ENCODE peak calls at places on chromosomes 4 and X, in six cellular contexts. E is heart right ventricle, O is IMR-90, B is tibial artery, J is brain microvascular endothelial cell, M is HepG2. Q is an unnamed sample.

GRCh38 chr4:41881931-41882621 is 53.2 kb upstream of the TMEM33 start:
- DNase-seq in E (no peak), J (no peak), O (no peak), B (no peak), M (no peak), Q (no peak)

GRCh38 chr4:16819652-16820051 is 78.8 kb downstream of the LDB2 start:
- DNase-seq in J (no peak), M (no peak), E (no peak), B (no peak), O (no peak), Q (no peak)

GRCh38 chrX:10015711-10016515 is 48.8 kb downstream of the CLDN34 start:
- DNase-seq in J (no peak), M (no peak), B (peak; percentile 64), O (peak; percentile 35), E (peak; percentile 59), Q (no peak)

GRCh38 chrX:48474127-48474526 is 1.9 kb upstream of the FTSJ1 start:
- DNase-seq in B (no peak), M (no peak), J (no peak), E (no peak), O (no peak), Q (no peak)

GRCh38 chrX:130091976-130092522 is 18.2 kb downstream of the ELF4 start:
- DNase-seq in O (no peak), J (no peak), M (peak; percentile 66), B (no peak), E (peak; percentile 33), Q (no peak)

GRCh38 chr4:42048394-42048793 is 58.1 kb downstream of the SLC30A9 start:
- DNase-seq in M (no peak), O (peak; percentile 94), B (no peak), J (peak; percentile 54), E (no peak), Q (no peak)

GRCh38 chrX:149950681-149951080 is 12.4 kb upstream of the EOLA2 start:
- DNase-seq in M (peak; percentile 16), B (no peak), O (peak; percentile 67), J (peak; percentile 50), E (no peak), Q (no peak)

GRCh38 chr4:186798951-186799659 is 75.4 kb upstream of the FAT1 start:
- DNase-seq in J (no peak), O (no peak), B (no peak), E (no peak), M (no peak), Q (no peak)

GRCh38 chr4:48141048-48141447 is 7.0 kb upstream of the TXK start:
- DNase-seq in B (no peak), O (peak; percentile 56), E (no peak), M (peak; percentile 20), J (no peak), Q (no peak)

GRCh38 chr4:157143365-157143764 is 67.4 kb downstream of the GLRB start:
- DNase-seq in O (no peak), J (no peak), M (no peak), B (no peak), E (no peak), Q (no peak)

GRCh38 chr4:24988776-24989175 is 42.0 kb downstream of the LGI2 start:
- DNase-seq in O (peak; percentile 51), M (peak; percentile 13), J (peak; percentile 33), B (no peak), E (no peak), Q (no peak)

GRCh38 chrX:45743081-45743533 is 542.4 kb upstream of the DIPK2B start:
- DNase-seq in O (peak; percentile 75), J (peak; percentile 46), E (no peak), B (no peak), M (peak; percentile 12), Q (no peak)

GRCh38 chrX:109347618-109348017 is 134.3 kb downstream of the GUCY2F start:
- DNase-seq in B (no peak), J (peak; percentile 71), O (peak; percentile 17), E (no peak), M (no peak), Q (no peak)

GRCh38 chr4:27010334-27010940 is 149.8 kb downstream of the STIM2 start:
- DNase-seq in J (peak; percentile 67), M (peak; percentile 46), B (peak; percentile 73), O (peak; percentile 75), E (peak; percentile 50), Q (peak; percentile 32)

GRCh38 chrX:15436220-15436619 is 52.0 kb upstream of the VEGFD start:
- DNase-seq in E (no peak), O (peak; percentile 11), B (no peak), M (no peak), J (no peak), Q (no peak)

GRCh38 chrX:51641421-51642021 is 22.8 kb upstream of the CENPVL3 start:
- DNase-seq in O (peak; percentile 60), J (peak; percentile 32), B (no peak), E (no peak), M (peak; percentile 12), Q (no peak)

GRCh38 chr4:24850669-24851068 is 55.3 kb downstream of the SOD3 start:
- DNase-seq in M (no peak), E (no peak), J (peak; percentile 87), B (peak; percentile 81), O (peak; percentile 94), Q (no peak)

GRCh38 chr4:146477054-146477453 is 44.7 kb downstream of the SLC10A7 start:
- DNase-seq in O (no peak), E (no peak), J (no peak), B (no peak), M (no peak), Q (no peak)

GRCh38 chr4:113899260-113900177 is 79.9 kb downstream of the ARSJ start:
- DNase-seq in O (no peak), E (no peak), M (no peak), B (no peak), J (no peak), Q (no peak)

GRCh38 chr4:102815981-102816380 is 11.4 kb downstream of the UBE2D3 start:
- DNase-seq in B (no peak), O (peak; percentile 95), M (peak; percentile 66), J (peak; percentile 69), E (no peak), Q (no peak)

GRCh38 chr4:143026459-143027170 is 158.1 kb upstream of the USP38 start:
- DNase-seq in O (peak; percentile 7), B (no peak), J (no peak), M (no peak), E (no peak), Q (no peak)

GRCh38 chrX:105870465-105870864 is 48.1 kb downstream of the NRK start:
- DNase-seq in J (no peak), B (no peak), O (no peak), M (no peak), E (no peak), Q (no peak)

GRCh38 chr4:8201341-8201781 is 2.3 kb downstream of the SH3TC1 start:
- DNase-seq in O (no peak), M (no peak), B (no peak), J (no peak), E (no peak), Q (no peak)

GRCh38 chr4:150018257-150018656 is 60.0 kb upstream of the DCLK2 start:
- DNase-seq in E (no peak), O (no peak), M (no peak), J (no peak), B (no peak), Q (no peak)

GRCh38 chrX:113399501-113400192 is 559.0 kb upstream of the AMOT start:
- DNase-seq in O (no peak), J (no peak), E (no peak), B (no peak), M (peak; percentile 35), Q (no peak)

GRCh38 chr4:149371021-149371420 is 444.6 kb downstream of the IQCM start:
- DNase-seq in J (peak; percentile 32), E (no peak), M (peak; percentile 34), B (no peak), O (peak; percentile 63), Q (peak; percentile 13)

GRCh38 chrX:11787564-11787963 is 29.5 kb downstream of the MSL3 start:
- DNase-seq in O (peak; percentile 33), J (peak; percentile 51), B (no peak), M (peak; percentile 43), E (peak; percentile 41), Q (peak; percentile 64)

GRCh38 chr4:153249199-153250154 is 45.2 kb downstream of the TRIM2 start:
- DNase-seq in B (peak; percentile 76), E (peak; percentile 81), J (peak; percentile 47), O (peak; percentile 60), M (peak; percentile 52), Q (peak; percentile 80)

GRCh38 chrX:143988356-143988755 is 104.5 kb downstream of the UBE2NL start:
- DNase-seq in M (no peak), E (no peak), J (no peak), O (no peak), B (no peak), Q (no peak)

GRCh38 chr4:99436976-99437655 is 2.0 kb upstream of the ADH7 start:
- DNase-seq in J (no peak), E (no peak), M (no peak), B (no peak), O (no peak), Q (no peak)

GRCh38 chr4:99435154-99435553 is at the start of gene ADH7:
- DNase-seq in B (no peak), O (no peak), J (no peak), M (no peak), E (no peak), Q (no peak)

GRCh38 chr4:99437686-99438577 is 2.8 kb upstream of the ADH7 start:
- DNase-seq in O (no peak), M (no peak), J (no peak), B (no peak), E (no peak), Q (no peak)

GRCh38 chr4:99438578-99438875 is 3.4 kb upstream of the ADH7 start:
- DNase-seq in O (no peak), E (no peak), B (no peak), M (no peak), J (no peak), Q (no peak)

GRCh38 chr4:99436462-99436861 is 1.3 kb upstream of the ADH7 start:
- DNase-seq in E (no peak), J (no peak), O (no peak), M (no peak), B (no peak), Q (no peak)
- H3K27ac ChIP-seq in E (no peak overlapping the region), J (no peak overlapping the region), O (no peak overlapping the region), M (no peak overlapping the region), B (no peak overlapping the region), Q (no peak overlapping the region)

GRCh38 chr4:119139316-119139715 is 3.7 kb downstream of the MYOZ2 start:
- DNase-seq in E (no peak), M (no peak), O (no peak), J (no peak), B (no peak), Q (no peak)
- H3K4me3 ChIP-seq in E (peak overlapping the region; percentile 56), M (no peak overlapping the region), O (no peak overlapping the region), J (no peak overlapping the region), B (no peak overlapping the region), Q (no peak overlapping the region)

DNA sequence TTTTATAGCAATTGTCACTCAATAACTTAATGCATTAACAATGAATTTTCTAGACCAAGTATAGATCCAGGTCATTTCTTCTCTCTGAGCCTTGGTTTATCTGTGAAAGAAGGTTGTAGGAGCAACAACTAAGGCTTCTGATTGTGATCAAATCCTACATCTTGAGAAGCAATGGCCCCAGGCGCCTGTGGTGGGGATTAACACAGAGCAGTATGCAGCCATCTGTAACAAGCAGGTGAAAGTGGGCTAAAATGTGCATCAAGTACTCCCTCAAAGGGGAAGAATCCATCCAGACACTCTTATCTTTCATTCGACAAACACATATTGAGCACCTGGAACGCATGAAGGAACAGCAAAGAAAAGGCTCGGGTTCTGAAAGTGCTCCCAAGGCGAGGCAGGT is 19.1 kb upstream of the SETD7 start:
- DNase-seq in O (no peak), E (no peak), B (no peak), M (no peak), J (no peak), Q (no peak)
- H3K27ac ChIP-seq in O (no peak overlapping the region), E (no peak overlapping the region), B (no peak overlapping the region), M (no peak overlapping the region), J (no peak overlapping the region), Q (peak overlapping the region; percentile 21)

GRCh38 chr4:39932776-39933402 is 44.8 kb downstream of the PDS5A start:
- DNase-seq in J (no peak), O (no peak), B (no peak), E (no peak), M (no peak), Q (no peak)
- H3K4me3 ChIP-seq in J (no peak overlapping the region), O (no peak overlapping the region), B (no peak overlapping the region), E (peak overlapping the region; percentile 9), M (no peak overlapping the region), Q (no peak overlapping the region)